ENCODE peak calls at places on chromosomes 11 and 22, in nine cellular contexts. U is upper lobe of left lung, V is left lung, X is esophagus squamous epithelium, N is AG04450, Q is PC-3, I is RWPE2, H is brain microvascular endothelial cell, D is transverse colon. K is an unnamed sample.

GRCh38 chr11:36155770-36156485 is 133.3 kb downstream of the COMMD9 start:
- DNase-seq in U (no peak), V (no peak), X (no peak), N (peak; percentile 37), Q (peak; percentile 57), I (no peak), H (no peak), D (no peak), K (peak; percentile 48)

GRCh38 chr22:17997456-17997855 is 26.9 kb downstream of the MICAL3 start:
- DNase-seq in U (no peak), V (no peak), X (no peak), N (no peak), Q (peak; percentile 17), I (no peak), H (peak; percentile 28), D (no peak), K (no peak)

GRCh38 chr22:36325163-36326031 is 62.4 kb downstream of the MYH9 start:
- DNase-seq in U (no peak), V (peak; percentile 81), X (no peak), N (no peak), Q (no peak), I (peak; percentile 89), H (peak; percentile 75), D (peak; percentile 80), K (peak; percentile 85)

GRCh38 chr11:88208742-88209141 is 33.5 kb upstream of the RAB38 start:
- DNase-seq in U (no peak), V (no peak), X (no peak), N (no peak), Q (no peak), I (no peak), H (no peak), D (no peak), K (no peak)

GRCh38 chr22:23501244-23501643 is 78.8 kb downstream of the IGLL1 start:
- DNase-seq in U (no peak), V (no peak), X (no peak), N (no peak), Q (no peak), I (no peak), H (no peak), D (no peak), K (peak; percentile 45)

GRCh38 chr22:33038836-33039235 is 19.3 kb downstream of the SYN3 start:
- DNase-seq in U (no peak), V (no peak), X (no peak), N (no peak), Q (no peak), I (no peak), H (no peak), D (no peak), K (no peak)

GRCh38 chr22:47375621-47376321 is 613.3 kb downstream of the TBC1D22A start:
- DNase-seq in U (peak; percentile 37), V (no peak), X (no peak), N (no peak), Q (no peak), I (peak; percentile 46), H (no peak), D (no peak), K (no peak)

GRCh38 chr22:19641254-19641982 is 72.9 kb upstream of the SEPTIN5 start:
- DNase-seq in U (no peak), V (no peak), X (no peak), N (no peak), Q (peak; percentile 2), I (peak; percentile 21), H (no peak), D (no peak), K (peak; percentile 16)

GRCh38 chr22:44883011-44883421 is 126.8 kb downstream of the PHF21B start:
- DNase-seq in U (peak; percentile 46), V (no peak), X (no peak), N (no peak), Q (no peak), I (no peak), H (no peak), D (no peak), K (no peak)

GRCh38 chr11:113148652-113149051 is 165.7 kb upstream of the TTC12 start:
- DNase-seq in U (no peak), V (no peak), X (no peak), N (no peak), Q (no peak), I (no peak), H (no peak), D (no peak), K (no peak)

GRCh38 chr22:37848587-37849088 is 581 bp upstream of the EIF3L start:
- DNase-seq in U (no peak), V (no peak), X (no peak), N (no peak), Q (peak; percentile 18), I (no peak), H (no peak), D (no peak), K (no peak)

GRCh38 chr11:85685820-85686459 is at the start of gene CCDC89:
- DNase-seq in U (no peak), V (peak; percentile 72), X (peak; percentile 10), N (peak; percentile 97), Q (peak; percentile 15), I (no peak), H (peak; percentile 98), D (peak; percentile 48), K (peak; percentile 83)

GRCh38 chr11:46643986-46644385 is 26.6 kb downstream of the ATG13 start:
- DNase-seq in U (no peak), V (no peak), X (no peak), N (no peak), Q (no peak), I (no peak), H (no peak), D (no peak), K (no peak)

GRCh38 chr11:46643531-46643930 is 26.2 kb downstream of the ATG13 start:
- DNase-seq in U (no peak), V (no peak), X (no peak), N (no peak), Q (no peak), I (no peak), H (no peak), D (no peak), K (no peak)

GRCh38 chr11:46649180-46649738 is 31.9 kb downstream of the ATG13 start:
- DNase-seq in U (no peak), V (no peak), X (no peak), N (peak; percentile 91), Q (peak; percentile 55), I (no peak), H (peak; percentile 98), D (peak; percentile 31), K (peak; percentile 83)
- H3K27ac ChIP-seq in U (no peak overlapping the region), V (no peak overlapping the region), X (peak overlapping the region; percentile 75), N (peak overlapping the region; percentile 99), Q (no peak overlapping the region), I (peak overlapping the region; percentile 77), H (peak overlapping the region; percentile 89), D (peak overlapping the region; percentile 69), K (peak overlapping the region; percentile 29)

GRCh38 chr11:60625262-60625661 is 74.2 kb upstream of the MS4A8 start:
- DNase-seq in U (no peak), V (no peak), X (no peak), N (no peak), Q (peak; percentile 75), I (no peak), H (peak; percentile 70), D (no peak), K (peak; percentile 33)
- TF ChIP-seq CTCF in U (no peak), V (no peak), X (no peak), N (no peak), Q (peak; percentile 80), I (peak; percentile 44), H (peak; percentile 51), D (no peak), K (peak; percentile 39)

DNA sequence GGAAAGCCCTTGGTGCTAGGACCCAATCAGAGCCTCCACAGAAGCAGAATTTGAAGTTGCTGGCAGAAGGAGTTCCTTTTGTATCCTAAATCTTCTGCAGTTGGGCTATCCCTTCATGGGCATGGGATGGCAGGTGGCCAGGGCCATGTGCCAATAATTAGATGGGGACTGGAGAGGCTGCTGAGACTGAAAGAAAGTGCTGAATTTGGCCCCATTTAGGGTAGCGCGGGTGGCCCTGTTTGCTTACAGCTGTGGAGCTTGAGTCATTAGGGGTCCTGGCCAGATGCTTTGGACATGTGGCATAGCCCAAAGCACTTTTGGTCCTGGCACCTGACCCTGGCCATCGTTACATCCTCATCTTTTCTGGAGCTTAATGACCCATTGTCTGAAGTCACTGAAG is 27.1 kb downstream of the PARVA start:
- DNase-seq in U (no peak), V (no peak), X (no peak), N (no peak), Q (no peak), I (no peak), H (no peak), D (peak; percentile 33), K (no peak)
- H3K27ac ChIP-seq in U (no peak overlapping the region), V (no peak overlapping the region), X (peak overlapping the region; percentile 87), N (no peak overlapping the region), Q (no peak overlapping the region), I (no peak overlapping the region), H (no peak overlapping the region), D (peak overlapping the region; percentile 71), K (no peak overlapping the region)

GRCh38 chr11:8267280-8267679 is 3.6 kb upstream of the LMO1 start:
- DNase-seq in U (no peak), V (no peak), X (no peak), N (no peak), Q (no peak), I (peak; percentile 28), H (no peak), D (no peak), K (no peak)

GRCh38 chr11:8268530-8269461 is 5.1 kb upstream of the LMO1 start:
- DNase-seq in U (peak; percentile 85), V (no peak), X (no peak), N (no peak), Q (no peak), I (peak; percentile 31), H (no peak), D (no peak), K (no peak)

GRCh38 chr11:8267831-8268529 is 4.3 kb upstream of the LMO1 start:
- DNase-seq in U (peak; percentile 87), V (no peak), X (no peak), N (no peak), Q (no peak), I (peak; percentile 50), H (no peak), D (no peak), K (no peak)

GRCh38 chr11:8265681-8266241 is 2.1 kb upstream of the LMO1 start:
- DNase-seq in U (no peak), V (no peak), X (no peak), N (no peak), Q (no peak), I (peak; percentile 35), H (no peak), D (no peak), K (no peak)

DNA sequence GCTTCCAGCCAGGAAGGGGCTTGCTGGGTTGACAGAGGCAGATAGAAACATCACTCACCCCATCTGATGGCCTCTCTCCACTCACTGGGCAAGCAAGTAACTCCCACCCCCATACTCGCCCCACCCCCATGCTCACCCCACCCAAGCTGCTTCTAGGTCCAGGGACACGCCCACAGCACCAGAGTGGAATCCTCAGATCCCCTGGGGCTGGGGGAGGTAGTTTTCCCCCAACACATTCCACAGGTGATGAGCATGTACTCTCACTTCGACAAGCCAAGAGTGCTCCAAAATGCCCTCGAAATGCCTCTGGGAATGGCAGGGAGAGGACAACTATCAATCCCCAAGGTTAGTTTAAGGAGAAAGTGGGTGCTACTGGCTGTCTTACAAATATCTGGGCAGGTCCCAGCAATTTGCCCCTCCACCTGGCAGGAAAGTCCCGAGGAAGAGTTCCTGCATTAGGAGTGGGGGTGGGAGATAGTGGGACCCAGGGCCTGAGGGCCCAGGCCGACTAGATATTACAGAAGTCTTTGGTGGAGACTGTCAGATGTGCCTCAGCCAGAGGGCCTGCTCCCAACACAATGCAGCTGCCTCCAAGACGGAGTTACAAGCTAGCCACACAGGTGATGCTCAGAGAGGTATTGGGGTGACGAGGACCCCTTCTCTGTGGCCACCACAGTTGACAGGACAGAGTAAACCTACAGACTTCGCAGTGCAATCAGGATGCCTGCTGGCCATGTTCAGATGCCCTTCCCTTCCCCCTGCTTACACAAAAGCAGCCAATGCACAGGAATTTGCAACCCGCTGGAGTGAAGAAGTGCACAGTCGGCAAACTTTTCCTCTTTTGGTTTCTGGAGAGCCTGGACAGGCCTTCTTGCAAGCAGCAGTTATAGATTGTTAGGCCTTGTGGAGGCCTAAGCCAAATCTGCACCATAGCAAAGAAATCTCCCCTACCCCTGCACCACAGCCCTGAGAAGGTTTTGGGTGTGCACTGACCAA is 2.9 kb upstream of the LMO1 start:
- DNase-seq in U (no peak), V (no peak), X (no peak), N (no peak), Q (no peak), I (no peak), H (no peak), D (no peak), K (no peak)
- TF ChIP-seq CTCF in U (no peak), V (no peak), X (no peak), N (no peak), Q (no peak), I (no peak), H (no peak), D (no peak), K (no peak)